ENCODE peak calls at places on chromosome 12, in nine cellular contexts. Y, S, O, Q, R, P, K, I and X are unnamed samples.
A peak's percentile ranks its signal among the peaks of the same experiment; 100 is the strongest.

GRCh38 chr12:22672951-22673350 is 48.0 kb downstream of the ETNK1 start:
- DNase-seq in S (no peak), Q (no peak), P (no peak), K (no peak), I (no peak), O (no peak), Y (no peak), R (no peak), X (no peak)

GRCh38 chr12:112381421-112381897 is 772 bp downstream of the HECTD4 start:
- DNase-seq in P (no peak), I (peak; percentile 83), S (no peak), O (no peak), R (peak; percentile 18), K (peak; percentile 29), Y (no peak), Q (peak; percentile 79), X (no peak)

GRCh38 chr12:1593232-1594044 is 943 bp downstream of the FBXL14 start:
- DNase-seq in Y (no peak), R (peak; percentile 48), S (peak; percentile 78), Q (peak; percentile 71), O (no peak), P (no peak), K (peak; percentile 67), I (peak; percentile 87), X (no peak)

GRCh38 chr12:22101749-22102243 is 55.8 kb downstream of the CMAS start:
- DNase-seq in S (no peak), Y (peak; percentile 71), P (no peak), O (no peak), R (no peak), Q (peak; percentile 51), I (no peak), K (no peak), X (peak; percentile 45)

GRCh38 chr12:68036642-68037041 is 47.4 kb downstream of the IFNG-AS1 start:
- DNase-seq in K (no peak), O (no peak), I (no peak), Q (no peak), P (no peak), S (no peak), Y (no peak), R (no peak), X (no peak)

GRCh38 chr12:131832393-131833231 is 4.4 kb downstream of the MMP17 start:
- DNase-seq in K (no peak), O (no peak), R (peak; percentile 51), P (no peak), Y (no peak), I (peak; percentile 55), Q (no peak), S (peak; percentile 87), X (no peak)

GRCh38 chr12:89516633-89517032 is 8.0 kb downstream of the GALNT4 start:
- DNase-seq in O (no peak), I (no peak), K (no peak), R (no peak), Y (no peak), Q (no peak), S (no peak), P (no peak), X (no peak)

GRCh38 chr12:45886685-45887084 is 103.7 kb downstream of the SCAF11 start:
- DNase-seq in S (no peak), O (no peak), Q (no peak), Y (no peak), P (no peak), K (no peak), I (no peak), R (no peak), X (no peak)

GRCh38 chr12:47870175-47870781 is 34.5 kb downstream of the VDR start:
- DNase-seq in O (no peak), I (peak; percentile 91), R (peak; percentile 51), K (peak; percentile 26), Q (peak; percentile 54), Y (no peak), P (no peak), S (peak; percentile 82), X (no peak)

GRCh38 chr12:88562846-88563582 is 17.3 kb downstream of the KITLG start:
- DNase-seq in Y (no peak), I (no peak), S (no peak), P (no peak), Q (no peak), K (no peak), O (no peak), R (no peak), X (no peak)

GRCh38 chr12:101207086-101207780 is 2.8 kb downstream of the SLC5A8 start:
- DNase-seq in Y (no peak), Q (peak; percentile 23), S (no peak), O (no peak), K (no peak), P (no peak), R (no peak), I (no peak), X (no peak)

GRCh38 chr12:96201272-96202227 is 7.4 kb downstream of the ELK3 start:
- DNase-seq in S (no peak), O (no peak), P (no peak), Y (no peak), Q (no peak), K (no peak), I (peak; percentile 63), R (no peak), X (no peak)

GRCh38 chr12:109892748-109893147 is 7.3 kb upstream of the TCHP start:
- DNase-seq in S (no peak), R (no peak), O (no peak), I (no peak), Y (no peak), Q (no peak), K (no peak), P (no peak), X (no peak)

GRCh38 chr12:106089935-106090334 is 48.8 kb downstream of the NUAK1 start:
- DNase-seq in Q (no peak), I (no peak), O (no peak), R (no peak), S (no peak), P (no peak), K (no peak), Y (no peak), X (no peak)

GRCh38 chr12:3745152-3745551 is 7.8 kb downstream of the CRACR2A start:
- DNase-seq in O (no peak), R (no peak), K (no peak), I (peak; percentile 37), Y (no peak), P (no peak), Q (no peak), S (no peak), X (no peak)

GRCh38 chr12:26749781-26750180 is 83.2 kb downstream of the ITPR2 start:
- DNase-seq in S (no peak), K (no peak), O (no peak), Q (no peak), R (no peak), P (no peak), Y (no peak), I (no peak), X (no peak)

GRCh38 chr12:7021956-7022355 is 3.7 kb upstream of the LPCAT3 start:
- DNase-seq in Q (peak; percentile 24), R (no peak), O (no peak), P (no peak), I (no peak), S (no peak), Y (no peak), K (no peak), X (no peak)

GRCh38 chr12:111154180-111154579 is 214.7 kb downstream of the PHETA1 start:
- DNase-seq in I (peak; percentile 71), Y (no peak), S (no peak), Q (no peak), R (no peak), K (no peak), O (no peak), P (no peak), X (no peak)

GRCh38 chr12:113755098-113755497 is 211.0 kb downstream of the RBM19 start:
- DNase-seq in P (no peak), S (no peak), Y (no peak), R (no peak), I (no peak), O (no peak), Q (no peak), K (no peak), X (no peak)
- TF ChIP-seq CTCF in P (no peak), S (no peak), Y (no peak), R (no peak), I (no peak), O (no peak), Q (no peak), K (no peak), X (no peak)

GRCh38 chr12:30914986-30915591 is 11.5 kb upstream of the TSPAN11 start:
- DNase-seq in Y (no peak), P (no peak), I (no peak), S (no peak), Q (no peak), O (no peak), K (no peak), R (no peak), X (no peak)
- TF ChIP-seq CTCF in Y (no peak), P (no peak), I (peak; percentile 33), S (no peak), Q (no peak), O (no peak), K (no peak), R (no peak), X (no peak)

GRCh38 chr12:104410786-104411185 is 46.0 kb upstream of the CHST11 start:
- DNase-seq in I (no peak), Q (no peak), R (no peak), O (no peak), S (no peak), Y (no peak), P (no peak), K (no peak), X (no peak)

GRCh38 chr12:104410326-104410725 is 46.4 kb upstream of the CHST11 start:
- DNase-seq in S (no peak), R (no peak), O (no peak), Q (no peak), P (no peak), K (no peak), I (no peak), Y (no peak), X (no peak)

GRCh38 chr12:104406164-104406563 is 50.6 kb upstream of the CHST11 start:
- DNase-seq in K (no peak), R (no peak), S (no peak), O (no peak), P (no peak), I (no peak), Y (no peak), Q (no peak), X (no peak)

GRCh38 chr12:104411826-104412626 is 44.7 kb upstream of the CHST11 start:
- DNase-seq in O (no peak), Y (no peak), S (no peak), K (no peak), R (no peak), P (no peak), I (peak; percentile 70), Q (no peak), X (no peak)

DNA sequence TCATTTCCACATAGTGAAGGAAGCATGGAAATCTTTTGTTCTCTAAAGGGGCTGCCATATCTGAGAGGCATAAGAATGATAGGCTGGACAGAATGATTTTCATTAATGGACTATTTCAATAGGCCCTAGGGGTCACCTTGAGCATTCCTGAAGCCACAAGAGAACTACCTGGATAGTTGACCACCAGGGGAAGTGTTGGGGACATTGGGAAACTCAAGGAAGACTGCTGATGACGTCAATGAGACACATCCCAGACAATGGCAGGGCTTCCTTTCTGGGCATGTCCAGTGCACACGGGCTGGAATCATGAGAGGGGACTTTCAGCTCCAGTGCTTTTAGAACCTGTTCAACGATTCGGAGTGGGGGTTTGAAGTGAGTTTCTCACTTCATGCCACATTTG is 48.8 kb upstream of the CHST11 start:
- DNase-seq in O (no peak), Y (no peak), P (no peak), S (no peak), K (no peak), I (no peak), R (no peak), Q (no peak), X (no peak)
- TF ChIP-seq CTCF in O (no peak), Y (no peak), P (no peak), S (no peak), K (no peak), I (peak; percentile 29), R (no peak), Q (no peak), X (no peak)

GRCh38 chr12:69708649-69709048 is 9.5 kb upstream of the BEST3 start:
- DNase-seq in R (no peak), K (no peak), P (no peak), Q (no peak), S (no peak), I (no peak), Y (no peak), O (no peak), X (no peak)
- TF ChIP-seq CTCF in R (no peak), K (no peak), P (no peak), Q (no peak), S (no peak), I (peak; percentile 57), Y (no peak), O (no peak), X (no peak)